ENCODE peak calls at places on chromosomes 2 and 18, in nine cellular contexts. F is ovary; R is trophoblast cell; Q is lung; V is fibroblast of lung; N is CD4-positive, CD25-positive, alpha-beta regulatory T cell; E is psoas muscle; J is sigmoid colon; M is foreskin keratinocyte. O is an unnamed sample.

GRCh38 chr2:176527141-176527901 is 258.1 kb downstream of the MTX2 start:
- DNase-seq in Q (no peak), V (peak; percentile 14), N (no peak), E (no peak), R (no peak), J (no peak), F (no peak), M (no peak), O (no peak)

GRCh38 chr2:110770696-110771425 is 38.5 kb downstream of the ACOXL start:
- DNase-seq in J (no peak), N (no peak), V (peak; percentile 12), Q (no peak), E (peak; percentile 78), R (no peak), F (no peak), M (peak; percentile 52), O (no peak)

GRCh38 chr2:110744429-110744828 is 12.1 kb downstream of the ACOXL start:
- DNase-seq in F (no peak), E (no peak), R (no peak), Q (no peak), M (no peak), N (no peak), J (no peak), V (no peak), O (peak; percentile 64)

GRCh38 chr18:907171-907879 is 2.7 kb downstream of the ADCYAP1 start:
- DNase-seq in J (no peak), M (no peak), R (peak; percentile 5), N (no peak), V (no peak), F (no peak), E (peak; percentile 46), Q (no peak), O (no peak)

GRCh38 chr18:68916734-68917133 is 118.9 kb downstream of the CCDC102B start:
- DNase-seq in E (no peak), J (no peak), N (no peak), V (peak; percentile 10), M (peak; percentile 82), Q (no peak), F (no peak), R (no peak), O (no peak)

GRCh38 chr2:51734115-51734514 is 702.2 kb upstream of the NRXN1 start:
- DNase-seq in N (no peak), F (no peak), E (no peak), Q (no peak), R (peak; percentile 37), J (no peak), M (no peak), V (peak; percentile 13), O (no peak)

GRCh38 chr2:241967745-241968144 is 98.2 kb downstream of the RTP5 start:
- DNase-seq in E (no peak), N (no peak), F (no peak), R (no peak), J (peak; percentile 29), M (no peak), Q (no peak), V (no peak), O (no peak)

GRCh38 chr2:57973621-57974186 is 72.9 kb upstream of the VRK2 start:
- DNase-seq in E (no peak), V (no peak), R (no peak), Q (no peak), J (no peak), M (no peak), N (no peak), F (no peak), O (no peak)

GRCh38 chr2:101981484-101981883 is 10.3 kb upstream of the IL1R2 start:
- DNase-seq in Q (no peak), M (no peak), J (no peak), V (peak; percentile 8), R (no peak), F (no peak), N (no peak), E (no peak), O (no peak)

GRCh38 chr2:42878581-42878980 is 86.2 kb upstream of the HAAO start:
- DNase-seq in V (peak; percentile 64), M (no peak), Q (no peak), J (no peak), R (no peak), N (peak; percentile 25), E (no peak), F (no peak), O (no peak)

GRCh38 chr18:62281684-62282083 is 43.4 kb upstream of the TNFRSF11A start:
- DNase-seq in Q (no peak), E (no peak), F (no peak), N (peak; percentile 5), R (peak; percentile 27), M (peak; percentile 55), V (peak; percentile 88), J (no peak), O (no peak)

GRCh38 chr2:61470965-61471904 is at the start of gene USP34:
- DNase-seq in M (peak; percentile 78), R (peak; percentile 90), Q (peak; percentile 96), F (peak; percentile 93), N (peak; percentile 99), V (peak; percentile 95), E (peak; percentile 98), J (peak; percentile 97), O (peak; percentile 90)

GRCh38 chr2:37583402-37583801 is 88.0 kb downstream of the CDC42EP3 start:
- DNase-seq in E (no peak), M (no peak), Q (no peak), F (no peak), J (no peak), V (peak; percentile 37), R (peak; percentile 60), N (no peak), O (no peak)

GRCh38 chr2:231672617-231673347 is 35.5 kb upstream of the PTMA start:
- DNase-seq in M (peak; percentile 51), Q (peak; percentile 74), E (no peak), J (peak; percentile 80), N (no peak), R (peak; percentile 77), F (peak; percentile 46), V (peak; percentile 46), O (peak; percentile 89)

GRCh38 chr18:74266161-74266560 is 25.6 kb downstream of the CYB5A start:
- DNase-seq in R (no peak), F (no peak), Q (no peak), J (no peak), M (no peak), N (no peak), V (peak; percentile 69), E (no peak), O (no peak)

GRCh38 chr2:219418155-219418569 is at the start of gene DES:
- DNase-seq in Q (no peak), R (no peak), E (peak; percentile 95), N (no peak), M (no peak), V (peak; percentile 28), J (peak; percentile 96), F (peak; percentile 81), O (no peak)

GRCh38 chr2:172745636-172746035 is 10.0 kb downstream of the RAPGEF4 start:
- DNase-seq in F (no peak), R (no peak), E (no peak), N (no peak), Q (no peak), J (no peak), V (peak; percentile 84), M (no peak), O (no peak)

GRCh38 chr18:3115430-3116025 is 102.6 kb upstream of the LPIN2 start:
- DNase-seq in R (no peak), V (no peak), M (no peak), Q (no peak), E (no peak), F (no peak), N (no peak), J (no peak), O (peak; percentile 84)

DNA sequence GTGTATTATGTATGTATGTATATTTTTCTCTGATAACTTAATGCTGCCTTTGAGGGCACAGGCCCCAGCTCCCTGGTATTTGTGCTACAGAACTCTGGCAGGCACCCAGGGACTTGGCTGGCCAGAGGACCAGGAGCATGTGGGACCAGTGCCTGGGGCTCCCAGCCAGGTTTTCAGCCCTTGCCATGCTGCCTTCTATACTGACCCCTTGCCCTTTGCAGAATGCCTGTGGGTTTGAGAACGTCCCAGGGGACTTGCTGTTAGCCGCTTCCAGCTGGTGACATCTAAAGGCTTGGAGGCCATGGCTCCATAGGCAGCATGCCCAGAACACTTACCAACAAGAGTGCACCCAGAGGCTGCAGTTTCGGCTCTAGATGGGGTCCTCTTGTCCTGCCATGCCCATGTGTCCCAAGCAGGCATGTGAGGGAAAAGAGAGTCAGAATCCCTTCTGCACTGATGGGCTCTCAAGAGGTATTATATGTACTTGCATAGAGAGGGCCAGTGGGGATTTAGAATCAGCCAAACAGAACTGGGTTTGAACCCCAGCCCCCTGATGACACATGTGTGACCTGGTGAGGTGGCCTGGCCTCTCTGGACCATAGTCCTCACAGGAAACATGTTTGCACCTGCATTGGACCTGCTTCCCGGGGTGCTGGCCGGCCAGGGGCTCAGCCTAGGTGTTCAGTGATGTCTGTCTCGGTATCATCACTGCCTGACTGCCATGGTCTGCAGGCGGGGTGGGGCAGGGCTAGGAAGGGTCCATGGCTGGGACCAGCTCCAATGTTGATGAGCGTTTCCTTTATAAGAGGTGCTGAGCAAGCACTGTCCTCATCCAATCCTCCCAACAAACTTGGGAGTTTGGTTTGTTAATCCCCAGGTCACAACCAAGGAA is 119.2 kb upstream of the FHL2 start:
- DNase-seq in E (peak; percentile 87), N (no peak), M (no peak), J (peak; percentile 75), R (no peak), V (peak; percentile 40), F (peak; percentile 48), Q (no peak), O (peak; percentile 40)
- H3K4me1 ChIP-seq in E (peaks cover 39% of the 10 kb centered on the region), N (no peaks in the 10 kb centered on the region), M (peaks cover 11% of the 10 kb centered on the region), J (peaks cover 27% of the 10 kb centered on the region), R (no peaks in the 10 kb centered on the region), V (peaks cover 6% of the 10 kb centered on the region), F (peaks cover 14% of the 10 kb centered on the region), Q (no peaks in the 10 kb centered on the region), O (peaks cover 6% of the 10 kb centered on the region)

GRCh38 chr2:46879511-46879910 is 36.1 kb downstream of the MCFD2 start:
- DNase-seq in F (no peak), R (no peak), N (no peak), E (no peak), Q (no peak), J (no peak), V (no peak), M (no peak), O (no peak)
- H3K4me1 ChIP-seq in F (peaks cover 22% of the 10 kb centered on the region), R (peaks cover 13% of the 10 kb centered on the region), N (no peaks in the 10 kb centered on the region), E (peaks cover 20% of the 10 kb centered on the region), Q (no peaks in the 10 kb centered on the region), J (peaks cover 45% of the 10 kb centered on the region), V (peaks cover 58% of the 10 kb centered on the region), M (no peaks in the 10 kb centered on the region), O (peaks cover 4% of the 10 kb centered on the region)

GRCh38 chr2:25305197-25305596 is 36.5 kb downstream of the DNMT3A start:
- DNase-seq in V (no peak), M (no peak), F (no peak), E (no peak), N (peak; percentile 20), Q (no peak), J (no peak), R (no peak), O (peak; percentile 13)
- H3K4me1 ChIP-seq in V (peaks cover 9% of the 10 kb centered on the region), M (peaks cover 17% of the 10 kb centered on the region), F (peaks cover 14% of the 10 kb centered on the region), E (peaks cover 76% of the 10 kb centered on the region), N (peaks cover 47% of the 10 kb centered on the region), Q (peaks cover 18% of the 10 kb centered on the region), J (peaks cover 89% of the 10 kb centered on the region), R (peaks cover 4% of the 10 kb centered on the region), O (peaks cover 16% of the 10 kb centered on the region)

DNA sequence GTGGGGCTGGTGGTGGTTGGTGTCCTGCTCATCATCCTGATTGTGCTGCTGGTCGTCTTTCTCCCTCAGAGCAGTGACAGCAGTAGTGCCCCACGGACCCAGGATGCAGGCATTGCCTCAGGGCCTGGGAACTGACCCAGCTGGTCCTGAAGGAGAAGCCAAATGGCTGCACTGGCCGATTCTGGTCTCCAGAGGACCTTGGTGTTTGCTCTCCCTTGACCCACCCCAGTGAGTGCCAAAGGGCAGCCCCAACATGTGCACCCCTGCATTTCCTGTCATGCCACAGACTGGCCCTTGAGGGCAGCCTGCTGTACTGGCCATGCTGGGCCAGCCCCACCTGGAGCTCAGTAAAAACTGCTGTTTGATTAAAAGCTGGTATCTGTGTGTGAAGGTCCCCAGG is 2.5 kb upstream of the RNF181 start:
- DNase-seq in M (no peak), R (peak; percentile 88), N (no peak), E (peak; percentile 49), V (no peak), F (no peak), Q (no peak), J (no peak), O (no peak)
- H3K4me1 ChIP-seq in M (peaks cover 8% of the 10 kb centered on the region), R (peaks cover 18% of the 10 kb centered on the region), N (peaks cover 28% of the 10 kb centered on the region), E (peaks cover 64% of the 10 kb centered on the region), V (peaks cover 36% of the 10 kb centered on the region), F (peaks cover 27% of the 10 kb centered on the region), Q (peaks cover 9% of the 10 kb centered on the region), J (peaks cover 68% of the 10 kb centered on the region), O (peaks cover 25% of the 10 kb centered on the region)

O was measured in PC-9.